ENCODE peak calls at places on chromosomes 7 and 10, in nine cellular contexts. One of them, this sample, is unnamed.

GRCh38 chr7:33054261-33054964 is 8.2 kb downstream of the NT5C3A start:
- DNase-seq in PC-3: peak; percentile 36
- DNase-seq in omental fat pad: no peak
- DNase-seq in ovary: no peak
- DNase-seq in putamen: no peak
- DNase-seq in AG08396: no peak
- DNase-seq in stimulated activated CD4-positive, alpha-beta T cell treated with anti-CD3 and anti-CD28 coated beads, Interleukin-4, amount 100 ng/mL, for 48 hours: no peak
- DNase-seq in GM18507: no peak
- DNase-seq in LoVo: no peak
- DNase-seq in this sample: no peak

GRCh38 chr10:3935933-3936359 is 150.9 kb upstream of the KLF6 start:
- DNase-seq in LoVo: peak; percentile 66
- DNase-seq in putamen: no peak
- DNase-seq in PC-3: peak; percentile 59
- DNase-seq in GM18507: no peak
- DNase-seq in ovary: peak; percentile 28
- DNase-seq in omental fat pad: no peak
- DNase-seq in stimulated activated CD4-positive, alpha-beta T cell treated with anti-CD3 and anti-CD28 coated beads, Interleukin-4, amount 100 ng/mL, for 48 hours: no peak
- DNase-seq in AG08396: peak; percentile 35
- DNase-seq in this sample: no peak

GRCh38 chr10:120742373-120742772 is 108.8 kb upstream of the WDR11 start:
- DNase-seq in putamen: no peak
- DNase-seq in LoVo: no peak
- DNase-seq in ovary: no peak
- DNase-seq in AG08396: no peak
- DNase-seq in omental fat pad: no peak
- DNase-seq in stimulated activated CD4-positive, alpha-beta T cell treated with anti-CD3 and anti-CD28 coated beads, Interleukin-4, amount 100 ng/mL, for 48 hours: no peak
- DNase-seq in PC-3: no peak
- DNase-seq in GM18507: no peak
- DNase-seq in this sample: no peak

GRCh38 chr7:100726998-100727761 is 6.2 kb upstream of the ZAN start:
- DNase-seq in GM18507: no peak
- DNase-seq in LoVo: no peak
- DNase-seq in omental fat pad: no peak
- DNase-seq in AG08396: peak; percentile 82
- DNase-seq in ovary: no peak
- DNase-seq in PC-3: peak; percentile 41
- DNase-seq in putamen: no peak
- DNase-seq in stimulated activated CD4-positive, alpha-beta T cell treated with anti-CD3 and anti-CD28 coated beads, Interleukin-4, amount 100 ng/mL, for 48 hours: no peak
- DNase-seq in this sample: no peak

GRCh38 chr10:58457761-58458616 is 54.7 kb upstream of the BICC1 start:
- DNase-seq in omental fat pad: no peak
- DNase-seq in PC-3: no peak
- DNase-seq in ovary: peak; percentile 86
- DNase-seq in GM18507: no peak
- DNase-seq in stimulated activated CD4-positive, alpha-beta T cell treated with anti-CD3 and anti-CD28 coated beads, Interleukin-4, amount 100 ng/mL, for 48 hours: no peak
- DNase-seq in AG08396: peak; percentile 39
- DNase-seq in LoVo: no peak
- DNase-seq in putamen: no peak
- DNase-seq in this sample: no peak

GRCh38 chr10:96267234-96267705 is 4.1 kb downstream of the BLNK start:
- DNase-seq in putamen: no peak
- DNase-seq in omental fat pad: no peak
- DNase-seq in stimulated activated CD4-positive, alpha-beta T cell treated with anti-CD3 and anti-CD28 coated beads, Interleukin-4, amount 100 ng/mL, for 48 hours: no peak
- DNase-seq in LoVo: no peak
- DNase-seq in PC-3: no peak
- DNase-seq in GM18507: no peak
- DNase-seq in AG08396: no peak
- DNase-seq in ovary: no peak
- DNase-seq in this sample: no peak

GRCh38 chr7:778968-779451 is 51.9 kb upstream of the PRKAR1B start:
- DNase-seq in PC-3: no peak
- DNase-seq in ovary: no peak
- DNase-seq in stimulated activated CD4-positive, alpha-beta T cell treated with anti-CD3 and anti-CD28 coated beads, Interleukin-4, amount 100 ng/mL, for 48 hours: no peak
- DNase-seq in AG08396: no peak
- DNase-seq in LoVo: no peak
- DNase-seq in GM18507: no peak
- DNase-seq in omental fat pad: no peak
- DNase-seq in putamen: no peak
- DNase-seq in this sample: peak; percentile 38

GRCh38 chr10:52644678-52645434 is 127.7 kb downstream of the MBL2 start:
- DNase-seq in GM18507: no peak
- DNase-seq in ovary: no peak
- DNase-seq in AG08396: peak; percentile 15
- DNase-seq in PC-3: peak; percentile 97
- DNase-seq in stimulated activated CD4-positive, alpha-beta T cell treated with anti-CD3 and anti-CD28 coated beads, Interleukin-4, amount 100 ng/mL, for 48 hours: peak; percentile 2
- DNase-seq in putamen: peak; percentile 67
- DNase-seq in LoVo: peak; percentile 65
- DNase-seq in omental fat pad: no peak
- DNase-seq in this sample: peak; percentile 21

GRCh38 chr7:151045262-151045661 is 3.1 kb upstream of the ASIC3 start:
- DNase-seq in AG08396: no peak
- DNase-seq in LoVo: no peak
- DNase-seq in ovary: no peak
- DNase-seq in GM18507: no peak
- DNase-seq in stimulated activated CD4-positive, alpha-beta T cell treated with anti-CD3 and anti-CD28 coated beads, Interleukin-4, amount 100 ng/mL, for 48 hours: no peak
- DNase-seq in omental fat pad: no peak
- DNase-seq in putamen: no peak
- DNase-seq in PC-3: no peak
- DNase-seq in this sample: no peak

GRCh38 chr10:43226851-43227845 is 39.7 kb downstream of the RASGEF1A start:
- DNase-seq in stimulated activated CD4-positive, alpha-beta T cell treated with anti-CD3 and anti-CD28 coated beads, Interleukin-4, amount 100 ng/mL, for 48 hours: no peak
- DNase-seq in PC-3: no peak
- DNase-seq in putamen: no peak
- DNase-seq in GM18507: no peak
- DNase-seq in ovary: peak; percentile 6
- DNase-seq in LoVo: no peak
- DNase-seq in AG08396: no peak
- DNase-seq in omental fat pad: peak; percentile 17
- DNase-seq in this sample: no peak

GRCh38 chr10:44992070-44992731 is 8.5 kb upstream of the ZNF22 start:
- DNase-seq in ovary: peak; percentile 25
- DNase-seq in LoVo: no peak
- DNase-seq in putamen: no peak
- DNase-seq in AG08396: no peak
- DNase-seq in GM18507: no peak
- DNase-seq in omental fat pad: no peak
- DNase-seq in stimulated activated CD4-positive, alpha-beta T cell treated with anti-CD3 and anti-CD28 coated beads, Interleukin-4, amount 100 ng/mL, for 48 hours: no peak
- DNase-seq in PC-3: no peak
- DNase-seq in this sample: no peak

GRCh38 chr10:66215005-66215404 is 710.8 kb upstream of the LRRTM3 start:
- DNase-seq in GM18507: no peak
- DNase-seq in AG08396: no peak
- DNase-seq in LoVo: no peak
- DNase-seq in omental fat pad: no peak
- DNase-seq in PC-3: peak; percentile 63
- DNase-seq in putamen: no peak
- DNase-seq in ovary: no peak
- DNase-seq in stimulated activated CD4-positive, alpha-beta T cell treated with anti-CD3 and anti-CD28 coated beads, Interleukin-4, amount 100 ng/mL, for 48 hours: no peak
- DNase-seq in this sample: no peak

GRCh38 chr10:125940515-125940914 is 44.2 kb downstream of the FANK1 start:
- DNase-seq in GM18507: no peak
- DNase-seq in omental fat pad: no peak
- DNase-seq in ovary: no peak
- DNase-seq in LoVo: no peak
- DNase-seq in putamen: no peak
- DNase-seq in PC-3: no peak
- DNase-seq in stimulated activated CD4-positive, alpha-beta T cell treated with anti-CD3 and anti-CD28 coated beads, Interleukin-4, amount 100 ng/mL, for 48 hours: no peak
- DNase-seq in AG08396: no peak
- DNase-seq in this sample: no peak

GRCh38 chr10:30219977-30220751 is 128.9 kb downstream of the MTPAP start:
- DNase-seq in ovary: no peak
- DNase-seq in omental fat pad: no peak
- DNase-seq in LoVo: no peak
- DNase-seq in putamen: peak; percentile 77
- DNase-seq in GM18507: no peak
- DNase-seq in PC-3: no peak
- DNase-seq in AG08396: peak; percentile 36
- DNase-seq in stimulated activated CD4-positive, alpha-beta T cell treated with anti-CD3 and anti-CD28 coated beads, Interleukin-4, amount 100 ng/mL, for 48 hours: no peak
- DNase-seq in this sample: peak; percentile 83

GRCh38 chr10:72952189-72952900 is 2.3 kb downstream of the PLA2G12B start:
- DNase-seq in LoVo: no peak
- DNase-seq in omental fat pad: no peak
- DNase-seq in AG08396: no peak
- DNase-seq in stimulated activated CD4-positive, alpha-beta T cell treated with anti-CD3 and anti-CD28 coated beads, Interleukin-4, amount 100 ng/mL, for 48 hours: no peak
- DNase-seq in GM18507: no peak
- DNase-seq in ovary: no peak
- DNase-seq in PC-3: peak; percentile 53
- DNase-seq in putamen: no peak
- DNase-seq in this sample: no peak

GRCh38 chr7:25216837-25217236 is 11.4 kb downstream of the NPVF start:
- DNase-seq in AG08396: no peak
- DNase-seq in LoVo: peak; percentile 72
- DNase-seq in ovary: no peak
- DNase-seq in GM18507: peak; percentile 2
- DNase-seq in stimulated activated CD4-positive, alpha-beta T cell treated with anti-CD3 and anti-CD28 coated beads, Interleukin-4, amount 100 ng/mL, for 48 hours: no peak
- DNase-seq in putamen: peak; percentile 45
- DNase-seq in PC-3: peak; percentile 79
- DNase-seq in omental fat pad: no peak
- DNase-seq in this sample: peak; percentile 42

GRCh38 chr10:3708830-3709229 is 76.2 kb downstream of the KLF6 start:
- DNase-seq in LoVo: no peak
- DNase-seq in stimulated activated CD4-positive, alpha-beta T cell treated with anti-CD3 and anti-CD28 coated beads, Interleukin-4, amount 100 ng/mL, for 48 hours: no peak
- DNase-seq in PC-3: no peak
- DNase-seq in omental fat pad: no peak
- DNase-seq in AG08396: no peak
- DNase-seq in ovary: no peak
- DNase-seq in GM18507: no peak
- DNase-seq in putamen: no peak
- DNase-seq in this sample: no peak

GRCh38 chr7:149196151-149196704 is 882 bp downstream of the ZNF282 start:
- DNase-seq in PC-3: no peak
- DNase-seq in omental fat pad: no peak
- DNase-seq in stimulated activated CD4-positive, alpha-beta T cell treated with anti-CD3 and anti-CD28 coated beads, Interleukin-4, amount 100 ng/mL, for 48 hours: no peak
- DNase-seq in LoVo: no peak
- DNase-seq in putamen: no peak
- DNase-seq in GM18507: no peak
- DNase-seq in AG08396: no peak
- DNase-seq in ovary: no peak
- DNase-seq in this sample: peak; percentile 25

GRCh38 chr10:71293446-71294090 is 25.5 kb upstream of the SLC29A3 start:
- DNase-seq in ovary: no peak
- DNase-seq in omental fat pad: no peak
- DNase-seq in putamen: no peak
- DNase-seq in PC-3: no peak
- DNase-seq in LoVo: no peak
- DNase-seq in GM18507: no peak
- DNase-seq in stimulated activated CD4-positive, alpha-beta T cell treated with anti-CD3 and anti-CD28 coated beads, Interleukin-4, amount 100 ng/mL, for 48 hours: no peak
- DNase-seq in AG08396: no peak
- DNase-seq in this sample: no peak

GRCh38 chr10:29501692-29502091 is 133.1 kb downstream of the SVIL start:
- DNase-seq in PC-3: peak; percentile 93
- DNase-seq in stimulated activated CD4-positive, alpha-beta T cell treated with anti-CD3 and anti-CD28 coated beads, Interleukin-4, amount 100 ng/mL, for 48 hours: no peak
- DNase-seq in GM18507: no peak
- DNase-seq in omental fat pad: no peak
- DNase-seq in ovary: no peak
- DNase-seq in putamen: no peak
- DNase-seq in AG08396: peak; percentile 82
- DNase-seq in LoVo: peak; percentile 41
- DNase-seq in this sample: peak; percentile 51

GRCh38 chr10:1063232-1063862 is 7.2 kb downstream of the WDR37 start:
- DNase-seq in AG08396: no peak
- DNase-seq in omental fat pad: no peak
- DNase-seq in GM18507: no peak
- DNase-seq in stimulated activated CD4-positive, alpha-beta T cell treated with anti-CD3 and anti-CD28 coated beads, Interleukin-4, amount 100 ng/mL, for 48 hours: no peak
- DNase-seq in ovary: no peak
- DNase-seq in LoVo: no peak
- DNase-seq in PC-3: no peak
- DNase-seq in putamen: peak; percentile 63
- DNase-seq in this sample: no peak

GRCh38 chr10:61628199-61628874 is 34.4 kb upstream of the CABCOCO1 start:
- DNase-seq in ovary: no peak
- DNase-seq in putamen: peak; percentile 39
- DNase-seq in PC-3: peak; percentile 83
- DNase-seq in GM18507: no peak
- DNase-seq in AG08396: no peak
- DNase-seq in LoVo: no peak
- DNase-seq in omental fat pad: no peak
- DNase-seq in stimulated activated CD4-positive, alpha-beta T cell treated with anti-CD3 and anti-CD28 coated beads, Interleukin-4, amount 100 ng/mL, for 48 hours: no peak
- DNase-seq in this sample: no peak

GRCh38 chr10:46326066-46326465 is 39.3 kb downstream of the ANTXRL start:
- DNase-seq in PC-3: no peak
- DNase-seq in GM18507: no peak
- DNase-seq in stimulated activated CD4-positive, alpha-beta T cell treated with anti-CD3 and anti-CD28 coated beads, Interleukin-4, amount 100 ng/mL, for 48 hours: no peak
- DNase-seq in putamen: no peak
- DNase-seq in ovary: no peak
- DNase-seq in AG08396: no peak
- DNase-seq in LoVo: no peak
- DNase-seq in omental fat pad: no peak
- DNase-seq in this sample: no peak

GRCh38 chr7:29289156-29290021 is 94.8 kb downstream of the CHN2 start:
- DNase-seq in putamen: peak; percentile 70
- DNase-seq in PC-3: no peak
- DNase-seq in omental fat pad: no peak
- DNase-seq in AG08396: no peak
- DNase-seq in LoVo: no peak
- DNase-seq in stimulated activated CD4-positive, alpha-beta T cell treated with anti-CD3 and anti-CD28 coated beads, Interleukin-4, amount 100 ng/mL, for 48 hours: no peak
- DNase-seq in GM18507: no peak
- DNase-seq in ovary: no peak
- DNase-seq in this sample: no peak

GRCh38 chr7:149385195-149385955 is 75.5 kb downstream of the ZNF777 start:
- DNase-seq in PC-3: no peak
- DNase-seq in stimulated activated CD4-positive, alpha-beta T cell treated with anti-CD3 and anti-CD28 coated beads, Interleukin-4, amount 100 ng/mL, for 48 hours: no peak
- DNase-seq in AG08396: no peak
- DNase-seq in GM18507: no peak
- DNase-seq in ovary: no peak
- DNase-seq in omental fat pad: no peak
- DNase-seq in putamen: no peak
- DNase-seq in LoVo: no peak
- DNase-seq in this sample: no peak

GRCh38 chr7:107902381-107902780 is 11.4 kb downstream of the DLD start:
- DNase-seq in ovary: no peak
- DNase-seq in PC-3: no peak
- DNase-seq in omental fat pad: no peak
- DNase-seq in GM18507: no peak
- DNase-seq in putamen: no peak
- DNase-seq in AG08396: no peak
- DNase-seq in stimulated activated CD4-positive, alpha-beta T cell treated with anti-CD3 and anti-CD28 coated beads, Interleukin-4, amount 100 ng/mL, for 48 hours: no peak
- DNase-seq in LoVo: no peak
- DNase-seq in this sample: no peak

GRCh38 chr7:113774182-113774807 is 144.5 kb downstream of the PPP1R3A start:
- DNase-seq in putamen: peak; percentile 25
- DNase-seq in GM18507: no peak
- DNase-seq in stimulated activated CD4-positive, alpha-beta T cell treated with anti-CD3 and anti-CD28 coated beads, Interleukin-4, amount 100 ng/mL, for 48 hours: no peak
- DNase-seq in AG08396: peak; percentile 8
- DNase-seq in omental fat pad: no peak
- DNase-seq in ovary: no peak
- DNase-seq in LoVo: peak; percentile 41
- DNase-seq in PC-3: peak; percentile 42
- DNase-seq in this sample: peak; percentile 9

GRCh38 chr7:100211342-100211780 is 8.4 kb upstream of the PVRIG start:
- DNase-seq in PC-3: no peak
- DNase-seq in LoVo: no peak
- DNase-seq in AG08396: no peak
- DNase-seq in GM18507: no peak
- DNase-seq in ovary: no peak
- DNase-seq in putamen: no peak
- DNase-seq in omental fat pad: no peak
- DNase-seq in stimulated activated CD4-positive, alpha-beta T cell treated with anti-CD3 and anti-CD28 coated beads, Interleukin-4, amount 100 ng/mL, for 48 hours: peak; percentile 18
- DNase-seq in this sample: no peak

GRCh38 chr7:65820287-65820950 is 52.5 kb upstream of the VKORC1L1 start:
- DNase-seq in ovary: no peak
- DNase-seq in GM18507: no peak
- DNase-seq in LoVo: no peak
- DNase-seq in omental fat pad: no peak
- DNase-seq in PC-3: peak; percentile 3
- DNase-seq in AG08396: no peak
- DNase-seq in putamen: no peak
- DNase-seq in stimulated activated CD4-positive, alpha-beta T cell treated with anti-CD3 and anti-CD28 coated beads, Interleukin-4, amount 100 ng/mL, for 48 hours: no peak
- DNase-seq in this sample: no peak

GRCh38 chr7:44533301-44534055 is 7.7 kb downstream of the NPC1L1 start:
- DNase-seq in putamen: no peak
- DNase-seq in stimulated activated CD4-positive, alpha-beta T cell treated with anti-CD3 and anti-CD28 coated beads, Interleukin-4, amount 100 ng/mL, for 48 hours: no peak
- DNase-seq in GM18507: no peak
- DNase-seq in ovary: no peak
- DNase-seq in LoVo: no peak
- DNase-seq in omental fat pad: no peak
- DNase-seq in PC-3: no peak
- DNase-seq in AG08396: peak; percentile 59
- DNase-seq in this sample: no peak

GRCh38 chr7:24949884-24950283 is 30.1 kb downstream of the OSBPL3 start:
- DNase-seq in putamen: no peak
- DNase-seq in GM18507: no peak
- DNase-seq in LoVo: no peak
- DNase-seq in AG08396: no peak
- DNase-seq in omental fat pad: no peak
- DNase-seq in PC-3: peak; percentile 27
- DNase-seq in ovary: no peak
- DNase-seq in stimulated activated CD4-positive, alpha-beta T cell treated with anti-CD3 and anti-CD28 coated beads, Interleukin-4, amount 100 ng/mL, for 48 hours: no peak
- DNase-seq in this sample: no peak

This sample was measured in Caki2.